ENCODE peak calls at places on chromosome 16, in six cellular contexts. P is ascending aorta, Y is tibial nerve, X is H9, G is sigmoid colon, I is dorsolateral prefrontal cortex. C is an unnamed sample.

GRCh38 chr16:14284930-14285541 is 213.9 kb downstream of the MRTFB start:
- DNase-seq in I (peak; percentile 72), G (peak; percentile 86), P (no peak), X (peak; percentile 72), Y (no peak), C (no peak)

GRCh38 chr16:79790854-79791253 is 190.3 kb upstream of the MAF start:
- DNase-seq in G (no peak), X (no peak), I (no peak), P (no peak), Y (no peak), C (no peak)

GRCh38 chr16:9364721-9365693 is 273.6 kb downstream of the HAPSTR1 start:
- DNase-seq in G (peak; percentile 97), X (no peak), P (peak; percentile 66), Y (peak; percentile 33), I (peak; percentile 86), C (no peak)

GRCh38 chr16:30368122-30368791 is 2.0 kb downstream of the TBC1D10B start:
- DNase-seq in G (peak; percentile 71), Y (no peak), X (no peak), P (no peak), I (no peak), C (no peak)

GRCh38 chr16:1863681-1864460 is 8.1 kb downstream of the MEIOB start:
- DNase-seq in Y (no peak), G (no peak), X (no peak), I (no peak), P (no peak), C (no peak)

GRCh38 chr16:48125888-48126287 is 29.9 kb downstream of the ABCC12 start:
- DNase-seq in Y (no peak), P (no peak), G (no peak), X (no peak), I (no peak), C (no peak)

GRCh38 chr16:26161461-26162180 is 469.9 kb downstream of the HS3ST4 start:
- DNase-seq in X (no peak), I (no peak), P (no peak), Y (no peak), G (no peak), C (no peak)

GRCh38 chr16:79008036-79008868 is 592.3 kb downstream of the MAF start:
- DNase-seq in I (no peak), Y (no peak), X (no peak), P (no peak), G (no peak), C (no peak)

GRCh38 chr16:71915350-71915749 is 20.0 kb downstream of the IST1 start:
- DNase-seq in P (no peak), I (no peak), G (no peak), Y (no peak), X (no peak), C (no peak)

GRCh38 chr16:72285324-72285723 is 113.4 kb upstream of the PMFBP1 start:
- DNase-seq in X (peak; percentile 39), P (no peak), Y (no peak), G (no peak), I (no peak), C (peak; percentile 11)

GRCh38 chr16:86229866-86230656 is 280.3 kb upstream of the FOXF1 start:
- DNase-seq in G (peak; percentile 39), P (no peak), X (no peak), I (no peak), Y (no peak), C (no peak)

GRCh38 chr16:89410794-89411309 is 79.5 kb downstream of the ANKRD11 start:
- DNase-seq in I (no peak), G (peak; percentile 78), Y (peak; percentile 52), P (peak; percentile 30), X (no peak), C (no peak)

GRCh38 chr16:6955303-6955702 is 377.3 kb upstream of the RBFOX1 start:
- DNase-seq in I (no peak), X (no peak), Y (no peak), P (no peak), G (no peak), C (no peak)

GRCh38 chr16:53826658-53827057 is 122.7 kb downstream of the FTO start:
- DNase-seq in P (no peak), G (no peak), X (no peak), I (no peak), Y (no peak), C (no peak)

GRCh38 chr16:3993052-3993785 is 112.7 kb upstream of the CREBBP start:
- DNase-seq in X (no peak), Y (no peak), P (no peak), I (no peak), G (no peak), C (no peak)

GRCh38 chr16:4372578-4373355 is 1.1 kb downstream of the VASN start:
- DNase-seq in X (no peak), I (no peak), P (no peak), G (peak; percentile 87), Y (no peak), C (no peak)

GRCh38 chr16:70569752-70570151 is 46.1 kb downstream of the SF3B3 start:
- DNase-seq in Y (no peak), X (no peak), P (no peak), I (no peak), G (no peak), C (no peak)

GRCh38 chr16:70571623-70572022 is 48.0 kb downstream of the SF3B3 start:
- DNase-seq in X (no peak), G (no peak), P (no peak), Y (no peak), I (no peak), C (no peak)

GRCh38 chr16:70570967-70571570 is 47.5 kb downstream of the SF3B3 start:
- DNase-seq in G (no peak), P (no peak), X (no peak), Y (no peak), I (no peak), C (no peak)

GRCh38 chr16:70572050-70572925 is 48.7 kb downstream of the SF3B3 start:
- DNase-seq in P (no peak), Y (no peak), G (no peak), I (no peak), X (no peak), C (no peak)

GRCh38 chr16:70568601-70569217 is 45.1 kb downstream of the SF3B3 start:
- DNase-seq in P (no peak), Y (no peak), I (no peak), X (no peak), G (no peak), C (no peak)
- H3K27ac ChIP-seq in P (no peak overlapping the region), Y (no peak overlapping the region), I (no peak overlapping the region), X (no peak overlapping the region), G (no peak overlapping the region), C (no peak overlapping the region)

DNA sequence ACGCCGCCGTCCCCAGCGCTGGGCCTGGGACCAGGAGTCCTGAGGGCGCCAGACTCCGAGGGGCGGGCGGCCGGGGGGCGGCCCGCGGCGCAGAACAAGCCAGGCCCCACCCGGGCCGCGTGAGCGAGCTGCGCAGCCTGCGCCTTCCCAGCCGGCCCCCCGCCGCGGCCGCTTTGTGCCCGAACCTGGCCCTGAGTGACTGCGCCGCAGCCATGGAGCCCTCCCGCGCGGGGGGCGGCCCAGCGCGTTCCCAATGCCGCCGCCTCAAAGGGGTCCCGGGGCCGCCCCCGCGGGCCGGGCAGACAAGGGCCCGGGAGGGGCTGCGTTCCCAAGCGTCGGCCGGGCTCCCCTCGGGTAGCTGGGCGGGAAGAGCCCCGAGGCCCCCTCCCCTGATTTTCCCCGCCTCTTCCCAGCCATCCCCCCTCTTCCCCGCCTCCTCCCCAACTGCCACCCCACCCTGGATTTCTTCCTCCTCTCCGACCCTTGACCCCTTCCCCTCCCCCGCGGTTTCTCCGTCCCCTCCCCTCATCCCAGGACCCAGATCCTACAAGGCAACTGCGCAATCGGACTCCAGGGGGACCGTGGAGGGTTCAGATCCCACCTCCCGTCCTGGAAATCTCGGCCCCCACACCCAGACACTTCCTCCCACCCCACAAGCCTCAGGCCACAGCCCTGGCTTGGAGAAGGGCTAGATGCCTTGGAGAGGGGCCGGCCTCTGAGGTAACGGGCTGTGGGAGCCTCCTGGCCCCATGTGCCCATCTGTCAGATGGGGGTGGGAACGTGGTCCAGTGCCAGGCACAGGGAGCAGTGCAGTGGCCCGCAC is 17.1 kb downstream of the ZNF423 start:
- DNase-seq in I (no peak), P (no peak), Y (no peak), X (no peak), G (no peak), C (no peak)
- H3K27ac ChIP-seq in I (no peak overlapping the region), P (peak overlapping the region; percentile 22), Y (peak overlapping the region; percentile 56), X (no peak overlapping the region), G (peak overlapping the region; percentile 51), C (no peak overlapping the region)

GRCh38 chr16:75263291-75263962 is 12.0 kb upstream of the BCAR1 start:
- DNase-seq in Y (no peak), P (no peak), X (peak; percentile 27), I (no peak), G (peak; percentile 67), C (no peak)
- H3K27ac ChIP-seq in Y (no peak overlapping the region), P (peak overlapping the region; percentile 90), X (no peak overlapping the region), I (peak overlapping the region; percentile 98), G (peak overlapping the region; percentile 96), C (no peak overlapping the region)

GRCh38 chr16:62955033-62955349 is 918.8 kb upstream of the CDH8 start:
- DNase-seq in P (no peak), Y (no peak), G (no peak), I (no peak), X (no peak), C (no peak)

GRCh38 chr16:62950351-62950750 is 914.1 kb upstream of the CDH8 start:
- DNase-seq in I (no peak), X (no peak), P (no peak), G (no peak), Y (no peak), C (no peak)

GRCh38 chr16:62954144-62955032 is 918.1 kb upstream of the CDH8 start:
- DNase-seq in X (no peak), I (no peak), G (no peak), Y (no peak), P (no peak), C (no peak)
- H3K27ac ChIP-seq in X (no peak overlapping the region), I (no peak overlapping the region), G (no peak overlapping the region), Y (no peak overlapping the region), P (no peak overlapping the region), C (no peak overlapping the region)

GRCh38 chr16:75109732-75110243 is 6.8 kb downstream of the LDHD start:
- DNase-seq in G (peak; percentile 81), P (no peak), Y (no peak), X (peak; percentile 36), I (peak; percentile 67), C (no peak)
- H3K27ac ChIP-seq in G (peak overlapping the region; percentile 87), P (peak overlapping the region; percentile 83), Y (peak overlapping the region; percentile 55), X (no peak overlapping the region), I (peak overlapping the region; percentile 89), C (no peak overlapping the region)